ENCODE peak calls at places on chromosomes 3 and 15, in seven cellular contexts. J, W, V, U, S, B and X are unnamed samples.

GRCh38 chr15:72724028-72724427 is 38.0 kb downstream of the BBS4 start:
- DNase-seq in J (no peak), W (no peak), V (no peak), U (no peak), S (no peak), B (no peak), X (no peak)

GRCh38 chr3:50215529-50215928 is 10.5 kb downstream of the SLC38A3 start:
- DNase-seq in J (no peak), W (no peak), V (no peak), U (no peak), S (no peak), B (no peak), X (no peak)

GRCh38 chr15:44775923-44776322 is 39.6 kb downstream of the TRIM69 start:
- DNase-seq in J (no peak), W (no peak), V (no peak), U (no peak), S (no peak), B (no peak), X (no peak)

GRCh38 chr15:23589012-23589411 is 23.5 kb downstream of the MKRN3 start:
- DNase-seq in J (no peak), W (no peak), V (no peak), U (no peak), S (no peak), B (no peak), X (no peak)

GRCh38 chr3:139113231-139113749 is 68.6 kb upstream of the PRR23C start:
- DNase-seq in J (no peak), W (no peak), V (no peak), U (peak), S (no peak), B (no peak), X (no peak)

GRCh38 chr15:60751985-60752952 is 273.3 kb upstream of the ICE2 start:
- DNase-seq in J (no peak), W (no peak), V (no peak), U (no peak), S (no peak), B (peak), X (peak)

GRCh38 chr3:14461748-14462324 is 59.4 kb downstream of the SLC6A6 start:
- DNase-seq in J (peak), W (no peak), V (peak), U (peak), S (no peak), B (peak), X (peak)

GRCh38 chr15:58048261-58048660 is 17.2 kb downstream of the ALDH1A2 start:
- DNase-seq in J (no peak), W (no peak), V (no peak), U (no peak), S (no peak), B (no peak), X (no peak)

GRCh38 chr3:158470944-158471638 is 99.9 kb upstream of the MLF1 start:
- DNase-seq in J (no peak), W (no peak), V (no peak), U (no peak), S (no peak), B (no peak), X (no peak)

GRCh38 chr3:150077107-150077506 is 106.4 kb upstream of the PFN2 start:
- DNase-seq in J (no peak), W (no peak), V (no peak), U (no peak), S (no peak), B (no peak), X (no peak)

GRCh38 chr15:67188551-67189218 is 65.8 kb downstream of the AAGAB start:
- DNase-seq in J (no peak), W (peak), V (no peak), U (no peak), S (no peak), B (no peak), X (no peak)

GRCh38 chr3:155232605-155233004 is 60.9 kb downstream of the STRIT1 start:
- DNase-seq in J (peak), W (no peak), V (no peak), U (peak), S (no peak), B (no peak), X (no peak)

GRCh38 chr15:46091860-46092450 is 457.1 kb downstream of the SQOR start:
- DNase-seq in J (peak), W (peak), V (peak), U (peak), S (no peak), B (peak), X (peak)

GRCh38 chr15:80861776-80862175 is 82.6 kb downstream of the CEMIP start:
- DNase-seq in J (no peak), W (no peak), V (no peak), U (no peak), S (no peak), B (no peak), X (no peak)

GRCh38 chr15:65086680-65087111 is 10.2 kb downstream of the KBTBD13 start:
- DNase-seq in J (peak), W (no peak), V (no peak), U (no peak), S (no peak), B (no peak), X (peak)

GRCh38 chr3:169613053-169613803 is 50.3 kb downstream of the MECOM start:
- DNase-seq in J (no peak), W (no peak), V (no peak), U (no peak), S (no peak), B (no peak), X (peak)

GRCh38 chr15:58469432-58470353 is 37.9 kb downstream of the LIPC start:
- DNase-seq in J (peak), W (no peak), V (no peak), U (peak), S (no peak), B (peak), X (peak)

GRCh38 chr3:4614070-4614469 is 120.9 kb downstream of the ITPR1 start:
- DNase-seq in J (no peak), W (no peak), V (no peak), U (no peak), S (no peak), B (peak), X (no peak)

GRCh38 chr3:168047190-168047795 is 48.4 kb downstream of the GOLIM4 start:
- DNase-seq in J (peak), W (peak), V (peak), U (peak), S (peak), B (peak), X (peak)

GRCh38 chr15:88023956-88024355 is 232.6 kb downstream of the NTRK3 start:
- DNase-seq in J (no peak), W (no peak), V (no peak), U (no peak), S (no peak), B (no peak), X (no peak)

GRCh38 chr3:87298111-87298718 is 21.8 kb upstream of the POU1F1 start:
- DNase-seq in J (peak), W (peak), V (peak), U (peak), S (no peak), B (peak), X (peak)

GRCh38 chr3:148315756-148316155 is 381.9 kb upstream of the AGTR1 start:
- DNase-seq in J (no peak), W (no peak), V (no peak), U (no peak), S (no peak), B (no peak), X (no peak)

GRCh38 chr15:88976656-88977055 is 63.5 kb upstream of the MFGE8 start:
- DNase-seq in J (no peak), W (no peak), V (no peak), U (no peak), S (no peak), B (no peak), X (no peak)

GRCh38 chr3:117553461-117553860 is 843.9 kb downstream of the TUSC7 start:
- DNase-seq in J (no peak), W (no peak), V (no peak), U (no peak), S (peak), B (no peak), X (peak)

GRCh38 chr3:185823280-185824044 is 1.4 kb downstream of the IGF2BP2 start:
- DNase-seq in J (peak), W (no peak), V (peak), U (no peak), S (no peak), B (no peak), X (peak)

GRCh38 chr15:85879334-85880163 is 84.8 kb upstream of the KLHL25 start:
- DNase-seq in J (no peak), W (no peak), V (no peak), U (no peak), S (no peak), B (no peak), X (no peak)

GRCh38 chr3:30114918-30115317 is 491.5 kb upstream of the TGFBR2 start:
- DNase-seq in J (no peak), W (no peak), V (no peak), U (no peak), S (no peak), B (no peak), X (no peak)

GRCh38 chr3:176734146-176734545 is 463.1 kb downstream of the TBL1XR1 start:
- DNase-seq in J (peak), W (no peak), V (peak), U (no peak), S (no peak), B (no peak), X (no peak)

GRCh38 chr3:125128861-125129501 is 73.2 kb upstream of the HEG1 start:
- DNase-seq in J (no peak), W (no peak), V (peak), U (no peak), S (no peak), B (peak), X (no peak)

GRCh38 chr15:77749236-77749997 is 116.7 kb upstream of the LINGO1 start:
- DNase-seq in J (peak), W (no peak), V (no peak), U (no peak), S (no peak), B (no peak), X (no peak)

GRCh38 chr3:169863458-169863899 is 6.3 kb downstream of the LRRC31 start:
- DNase-seq in J (peak), W (peak), V (peak), U (peak), S (peak), B (peak), X (peak)

GRCh38 chr15:28886431-28887343 is 913 bp downstream of the APBA2 start:
- DNase-seq in J (peak), W (no peak), V (no peak), U (no peak), S (no peak), B (no peak), X (no peak)

GRCh38 chr3:14285526-14285925 is 106.9 kb downstream of the LSM3 start:
- DNase-seq in J (no peak), W (no peak), V (no peak), U (no peak), S (no peak), B (no peak), X (no peak)

GRCh38 chr15:83999396-84000120 is 236.0 kb upstream of the GOLGA6L4 start:
- DNase-seq in J (no peak), W (peak), V (no peak), U (no peak), S (no peak), B (no peak), X (no peak)

GRCh38 chr15:79769933-79770332 is 126.9 kb downstream of the MTHFS start:
- DNase-seq in J (no peak), W (no peak), V (no peak), U (no peak), S (no peak), B (no peak), X (no peak)

GRCh38 chr15:32035285-32035684 is 5.0 kb downstream of the CHRNA7 start:
- DNase-seq in J (no peak), W (no peak), V (no peak), U (no peak), S (no peak), B (no peak), X (no peak)

GRCh38 chr3:50119786-50120185 is 31.1 kb downstream of the RBM5 start:
- DNase-seq in J (no peak), W (no peak), V (no peak), U (no peak), S (no peak), B (no peak), X (no peak)

GRCh38 chr3:190785047-190785446 is 77.4 kb downstream of the GMNC start:
- DNase-seq in J (no peak), W (no peak), V (no peak), U (no peak), S (no peak), B (no peak), X (no peak)

GRCh38 chr3:141122455-141123030 is 71.4 kb downstream of the SPSB4 start:
- DNase-seq in J (no peak), W (no peak), V (no peak), U (no peak), S (no peak), B (no peak), X (no peak)

GRCh38 chr3:171770689-171771620 is 39.3 kb downstream of the PLD1 start:
- DNase-seq in J (peak), W (peak), V (peak), U (no peak), S (peak), B (peak), X (peak)

DNA sequence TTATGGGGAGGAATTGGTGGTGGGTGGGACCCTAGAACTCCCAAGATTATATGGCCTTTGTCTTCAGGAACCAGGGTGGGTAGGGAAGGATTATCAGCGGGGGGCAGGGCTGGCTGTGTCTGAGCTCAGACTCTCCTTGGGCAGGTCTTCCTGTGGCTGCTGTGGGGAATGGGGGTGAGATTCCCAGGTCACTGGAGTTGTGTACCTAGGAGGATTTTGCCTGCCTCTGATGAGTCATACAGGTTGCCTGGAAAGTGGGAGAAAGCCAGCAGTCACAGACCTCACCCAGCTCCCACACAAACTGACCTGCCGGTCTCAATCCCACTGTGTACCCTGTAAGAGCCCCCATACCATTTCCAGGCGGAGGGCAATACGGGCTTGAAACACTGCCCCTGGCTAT is 209.9 kb upstream of the CNTN3 start:
- DNase-seq in J (no peak), W (no peak), V (no peak), U (no peak), S (no peak), B (no peak), X (no peak)
- H3K27ac ChIP-seq in J (no peak), W (no peak), V (no peak), U (no peak), S (no peak), B (no peak), X (no peak)

GRCh38 chr15:70096215-70096974 is 1.3 kb downstream of the TLE3 start:
- DNase-seq in J (no peak), W (no peak), V (no peak), U (no peak), S (no peak), B (no peak), X (peak)
- TF ChIP-seq EZH2 in J (no peak), W (no peak), V (no peak), U (no peak), S (no peak), B (no peak), X (no peak)

GRCh38 chr3:102182162-102182561 is 252.7 kb upstream of the ZPLD1 start:
- DNase-seq in J (no peak), W (no peak), V (no peak), U (no peak), S (no peak), B (no peak), X (no peak)
- TF ChIP-seq POLR2AphosphoS5 in J (no peak), W (no peak), V (no peak), U (no peak), S (no peak), B (no peak), X (no peak)

GRCh38 chr3:16294854-16295253 is 29.8 kb downstream of the OXNAD1 start:
- DNase-seq in J (no peak), W (no peak), V (no peak), U (no peak), S (no peak), B (no peak), X (no peak)
- H3K27ac ChIP-seq in J (no peak), W (no peak), V (no peak), U (no peak), S (no peak), B (no peak), X (no peak)

DNA sequence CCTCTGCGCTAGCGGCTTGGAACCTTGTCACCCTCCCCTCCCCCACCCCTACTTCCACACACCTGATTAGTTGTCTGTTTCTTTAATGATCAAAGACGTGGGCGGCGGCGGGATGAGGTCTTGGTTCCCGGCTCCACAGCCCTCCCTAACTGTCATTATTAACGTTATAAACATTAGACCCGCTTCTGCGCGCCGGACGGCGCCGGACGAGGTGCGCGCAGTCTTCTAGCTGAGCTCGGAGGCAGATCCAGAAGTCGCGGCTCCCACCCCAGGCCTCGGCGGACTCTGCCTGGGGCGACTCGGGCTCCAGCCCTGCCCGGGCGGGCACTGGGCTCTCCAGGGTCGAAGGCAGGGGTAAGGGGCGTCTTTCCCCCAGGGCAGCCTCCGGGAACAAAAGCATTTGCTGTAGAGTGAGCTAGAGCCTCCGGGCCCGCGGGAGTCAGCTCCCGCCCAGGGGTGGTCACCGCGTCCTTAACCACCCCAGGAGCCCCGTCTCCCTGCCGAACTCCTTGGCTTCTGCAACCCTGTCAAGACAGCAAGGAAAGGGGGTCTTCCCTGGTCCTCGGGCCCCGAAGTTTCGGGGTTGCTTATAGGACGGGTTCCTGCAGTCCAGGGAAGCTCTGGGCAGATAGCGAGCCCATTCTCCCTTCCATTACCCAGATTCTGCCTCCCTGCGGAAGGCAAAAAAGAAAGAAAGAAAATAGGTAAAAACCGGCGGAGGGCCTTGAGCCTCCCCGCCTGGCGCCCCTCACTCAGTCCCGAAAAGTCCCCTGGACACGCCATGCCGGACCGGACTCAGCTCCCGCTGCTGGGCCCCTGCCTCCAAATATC is 2.2 kb upstream of the ISLR2 start:
- DNase-seq in J (peak), W (no peak), V (no peak), U (no peak), S (no peak), B (no peak), X (no peak)
- TF ChIP-seq EZH2 in J (peak), W (no peak), V (no peak), U (no peak), S (peak), B (no peak), X (peak)

DNA sequence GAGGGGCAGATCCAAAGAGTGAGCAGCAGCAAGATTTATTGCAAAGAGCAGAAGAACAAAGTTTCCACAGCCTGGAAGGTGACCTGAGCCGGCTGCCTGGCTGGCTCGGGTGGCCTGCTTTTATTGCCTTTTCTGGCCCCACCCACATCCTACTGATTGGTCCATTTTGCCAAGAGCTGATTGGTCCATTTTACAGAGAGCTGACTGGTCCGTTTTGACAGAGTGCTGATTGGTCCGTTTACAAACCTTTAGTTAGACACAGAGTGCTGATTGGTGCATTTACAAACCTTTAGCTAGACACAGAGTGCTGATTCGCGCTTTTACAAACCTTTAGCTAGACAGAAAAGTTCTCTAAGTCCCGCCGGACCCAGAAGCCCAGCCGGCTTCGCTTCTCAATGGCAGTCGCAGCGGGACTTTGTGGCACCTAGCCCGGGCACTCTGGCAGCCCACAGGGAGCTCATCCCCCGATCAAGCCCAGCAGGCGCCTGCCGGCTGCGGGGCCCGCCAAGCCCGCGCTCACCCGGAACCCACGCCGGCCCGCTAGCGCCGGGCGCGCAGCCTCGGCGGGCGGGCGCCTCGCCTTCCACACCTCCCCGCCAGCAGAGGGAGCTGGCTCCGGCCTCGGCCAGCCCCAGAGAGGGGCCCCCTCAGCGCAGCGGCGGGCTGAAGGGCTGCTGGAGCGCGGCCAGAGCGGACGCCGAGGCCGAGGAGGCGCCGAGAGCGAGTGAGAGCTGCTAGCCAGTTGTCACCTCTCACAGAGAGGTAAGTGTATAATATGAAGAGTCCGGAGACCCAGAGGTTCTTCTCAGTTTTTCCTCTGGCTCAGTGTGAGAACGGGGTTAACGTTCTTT is 339.2 kb downstream of the CHL1 start:
- DNase-seq in J (peak), W (no peak), V (no peak), U (no peak), S (no peak), B (no peak), X (no peak)
- TF ChIP-seq POLR2AphosphoS5 in J (peak), W (no peak), V (no peak), U (no peak), S (no peak), B (no peak), X (no peak)

DNA sequence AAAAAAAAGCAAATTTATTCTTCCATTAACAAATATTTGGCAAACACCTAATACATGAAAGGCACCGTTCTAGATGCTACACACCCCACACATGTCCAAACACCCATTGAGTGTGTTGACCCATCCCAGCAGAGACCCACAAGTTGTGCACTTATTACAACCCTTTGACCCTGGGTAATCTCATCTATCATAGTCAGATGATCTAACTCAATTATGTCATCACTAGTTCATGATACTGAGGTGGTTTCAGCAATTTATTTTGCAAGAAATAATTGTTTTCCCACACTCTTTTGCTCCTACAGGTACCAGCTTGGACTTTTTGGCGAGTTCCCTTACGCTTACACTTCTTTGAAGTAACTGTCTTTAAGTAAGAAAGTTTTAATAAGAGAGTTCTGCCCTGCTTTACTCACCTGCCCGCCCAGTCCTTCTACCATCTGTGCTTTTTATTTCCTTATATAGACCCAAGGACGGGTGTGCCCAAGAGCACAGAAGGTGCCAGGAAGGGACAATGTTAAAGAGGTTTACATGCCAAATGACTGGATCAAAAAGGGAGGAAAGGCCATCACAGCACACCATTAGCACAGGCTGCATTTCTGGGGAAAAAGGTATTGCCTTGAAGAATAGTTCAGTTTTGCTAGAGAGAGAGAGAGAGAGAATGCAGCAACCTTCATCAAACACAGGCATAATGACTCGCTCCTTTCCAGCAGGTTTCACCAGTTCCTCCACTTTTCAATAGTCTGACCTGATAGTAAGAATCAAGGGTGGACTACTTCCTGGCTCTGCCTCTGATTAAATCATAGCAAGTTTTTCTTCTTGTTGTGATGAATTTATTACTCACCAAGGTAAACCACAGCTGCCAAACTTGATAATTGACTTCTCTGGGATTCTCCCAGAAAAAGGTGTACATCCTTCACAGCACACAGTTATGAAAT is 54.5 kb upstream of the ATP11B start:
- DNase-seq in J (peak), W (no peak), V (no peak), U (peak), S (no peak), B (no peak), X (no peak)
- H3K27ac ChIP-seq in J (no peak), W (no peak), V (no peak), U (no peak), S (no peak), B (no peak), X (no peak)